ENCODE peak calls at places on chromosomes 12 and 14, in nine cellular contexts. One of them, this sample, is unnamed.

GRCh38 chr14:96275182-96276112 is 19.4 kb downstream of the BDKRB1 start:
- DNase-seq in T-helper 2 cell: peak; percentile 57
- DNase-seq in lower leg skin: peak; percentile 49
- DNase-seq in lower lobe of right lung: peak; percentile 74
- DNase-seq in amniotic stem cell: peak; percentile 41
- DNase-seq in iPS DF 6.9: peak; percentile 54
- DNase-seq in stimulated activated CD8-positive, alpha-beta memory T cell treated with anti-CD3 and anti-CD28 coated beads, Interleukin-2, amount 100 ng/mL, for 48 hours: peak; percentile 65
- DNase-seq in foreskin melanocyte: peak; percentile 40
- DNase-seq in aorta: peak; percentile 72
- DNase-seq in this sample: peak; percentile 8

GRCh38 chr12:4383304-4383865 is 3.9 kb upstream of the FGF23 start:
- DNase-seq in T-helper 2 cell: no peak
- DNase-seq in lower leg skin: no peak
- DNase-seq in lower lobe of right lung: no peak
- DNase-seq in amniotic stem cell: no peak
- DNase-seq in iPS DF 6.9: peak; percentile 77
- DNase-seq in stimulated activated CD8-positive, alpha-beta memory T cell treated with anti-CD3 and anti-CD28 coated beads, Interleukin-2, amount 100 ng/mL, for 48 hours: no peak
- DNase-seq in foreskin melanocyte: no peak
- DNase-seq in aorta: no peak
- DNase-seq in this sample: no peak

GRCh38 chr12:95717336-95717928 is 73.1 kb downstream of the NTN4 start:
- DNase-seq in T-helper 2 cell: no peak
- DNase-seq in lower leg skin: no peak
- DNase-seq in lower lobe of right lung: no peak
- DNase-seq in amniotic stem cell: no peak
- DNase-seq in iPS DF 6.9: no peak
- DNase-seq in stimulated activated CD8-positive, alpha-beta memory T cell treated with anti-CD3 and anti-CD28 coated beads, Interleukin-2, amount 100 ng/mL, for 48 hours: no peak
- DNase-seq in foreskin melanocyte: no peak
- DNase-seq in aorta: no peak
- DNase-seq in this sample: no peak

GRCh38 chr14:70567791-70568190 is 32.7 kb downstream of the MED6 start:
- DNase-seq in T-helper 2 cell: no peak
- DNase-seq in lower leg skin: no peak
- DNase-seq in lower lobe of right lung: no peak
- DNase-seq in amniotic stem cell: no peak
- DNase-seq in iPS DF 6.9: peak; percentile 25
- DNase-seq in stimulated activated CD8-positive, alpha-beta memory T cell treated with anti-CD3 and anti-CD28 coated beads, Interleukin-2, amount 100 ng/mL, for 48 hours: no peak
- DNase-seq in foreskin melanocyte: peak; percentile 6
- DNase-seq in aorta: no peak
- DNase-seq in this sample: peak; percentile 1

GRCh38 chr12:46237381-46238045 is 31.3 kb downstream of the SLC38A1 start:
- DNase-seq in T-helper 2 cell: no peak
- DNase-seq in lower leg skin: no peak
- DNase-seq in lower lobe of right lung: no peak
- DNase-seq in amniotic stem cell: no peak
- DNase-seq in iPS DF 6.9: no peak
- DNase-seq in stimulated activated CD8-positive, alpha-beta memory T cell treated with anti-CD3 and anti-CD28 coated beads, Interleukin-2, amount 100 ng/mL, for 48 hours: no peak
- DNase-seq in foreskin melanocyte: no peak
- DNase-seq in aorta: no peak
- DNase-seq in this sample: no peak

GRCh38 chr12:48810817-48811453 is 7.4 kb upstream of the CACNB3 start:
- DNase-seq in T-helper 2 cell: no peak
- DNase-seq in lower leg skin: no peak
- DNase-seq in lower lobe of right lung: no peak
- DNase-seq in amniotic stem cell: peak; percentile 74
- DNase-seq in iPS DF 6.9: no peak
- DNase-seq in stimulated activated CD8-positive, alpha-beta memory T cell treated with anti-CD3 and anti-CD28 coated beads, Interleukin-2, amount 100 ng/mL, for 48 hours: no peak
- DNase-seq in foreskin melanocyte: no peak
- DNase-seq in aorta: no peak
- DNase-seq in this sample: no peak

GRCh38 chr12:75935544-75936242 is 95.9 kb downstream of the PHLDA1 start:
- DNase-seq in T-helper 2 cell: no peak
- DNase-seq in lower leg skin: no peak
- DNase-seq in lower lobe of right lung: no peak
- DNase-seq in amniotic stem cell: no peak
- DNase-seq in iPS DF 6.9: no peak
- DNase-seq in stimulated activated CD8-positive, alpha-beta memory T cell treated with anti-CD3 and anti-CD28 coated beads, Interleukin-2, amount 100 ng/mL, for 48 hours: no peak
- DNase-seq in foreskin melanocyte: no peak
- DNase-seq in aorta: no peak
- DNase-seq in this sample: no peak

GRCh38 chr14:72812292-72812851 is 81.5 kb downstream of the DPF3 start:
- DNase-seq in T-helper 2 cell: no peak
- DNase-seq in lower leg skin: no peak
- DNase-seq in lower lobe of right lung: no peak
- DNase-seq in amniotic stem cell: no peak
- DNase-seq in iPS DF 6.9: no peak
- DNase-seq in stimulated activated CD8-positive, alpha-beta memory T cell treated with anti-CD3 and anti-CD28 coated beads, Interleukin-2, amount 100 ng/mL, for 48 hours: no peak
- DNase-seq in foreskin melanocyte: no peak
- DNase-seq in aorta: peak; percentile 83
- DNase-seq in this sample: no peak

GRCh38 chr12:125185740-125186470 is 120.7 kb downstream of the AACS start:
- DNase-seq in T-helper 2 cell: no peak
- DNase-seq in lower leg skin: peak; percentile 21
- DNase-seq in lower lobe of right lung: peak; percentile 80
- DNase-seq in amniotic stem cell: peak; percentile 59
- DNase-seq in iPS DF 6.9: no peak
- DNase-seq in stimulated activated CD8-positive, alpha-beta memory T cell treated with anti-CD3 and anti-CD28 coated beads, Interleukin-2, amount 100 ng/mL, for 48 hours: peak; percentile 53
- DNase-seq in foreskin melanocyte: no peak
- DNase-seq in aorta: peak; percentile 82
- DNase-seq in this sample: peak; percentile 43

GRCh38 chr12:124513297-124513867 is 54.0 kb downstream of the NCOR2 start:
- DNase-seq in T-helper 2 cell: no peak
- DNase-seq in lower leg skin: no peak
- DNase-seq in lower lobe of right lung: no peak
- DNase-seq in amniotic stem cell: no peak
- DNase-seq in iPS DF 6.9: no peak
- DNase-seq in stimulated activated CD8-positive, alpha-beta memory T cell treated with anti-CD3 and anti-CD28 coated beads, Interleukin-2, amount 100 ng/mL, for 48 hours: no peak
- DNase-seq in foreskin melanocyte: no peak
- DNase-seq in aorta: no peak
- DNase-seq in this sample: no peak

GRCh38 chr12:57104292-57104910 is 6.8 kb downstream of the STAT6 start:
- DNase-seq in T-helper 2 cell: no peak
- DNase-seq in lower leg skin: no peak
- DNase-seq in lower lobe of right lung: no peak
- DNase-seq in amniotic stem cell: no peak
- DNase-seq in iPS DF 6.9: no peak
- DNase-seq in stimulated activated CD8-positive, alpha-beta memory T cell treated with anti-CD3 and anti-CD28 coated beads, Interleukin-2, amount 100 ng/mL, for 48 hours: no peak
- DNase-seq in foreskin melanocyte: no peak
- DNase-seq in aorta: no peak
- DNase-seq in this sample: no peak

GRCh38 chr12:14317362-14318146 is 47.9 kb upstream of the ATF7IP start:
- DNase-seq in T-helper 2 cell: no peak
- DNase-seq in lower leg skin: no peak
- DNase-seq in lower lobe of right lung: no peak
- DNase-seq in amniotic stem cell: no peak
- DNase-seq in iPS DF 6.9: no peak
- DNase-seq in stimulated activated CD8-positive, alpha-beta memory T cell treated with anti-CD3 and anti-CD28 coated beads, Interleukin-2, amount 100 ng/mL, for 48 hours: no peak
- DNase-seq in foreskin melanocyte: no peak
- DNase-seq in aorta: no peak
- DNase-seq in this sample: no peak

GRCh38 chr14:54580933-54581332 is 14.0 kb downstream of the SAMD4A start:
- DNase-seq in T-helper 2 cell: no peak
- DNase-seq in lower leg skin: no peak
- DNase-seq in lower lobe of right lung: no peak
- DNase-seq in amniotic stem cell: no peak
- DNase-seq in iPS DF 6.9: no peak
- DNase-seq in stimulated activated CD8-positive, alpha-beta memory T cell treated with anti-CD3 and anti-CD28 coated beads, Interleukin-2, amount 100 ng/mL, for 48 hours: no peak
- DNase-seq in foreskin melanocyte: no peak
- DNase-seq in aorta: no peak
- DNase-seq in this sample: no peak

GRCh38 chr12:18689781-18690180 is 48.0 kb downstream of the PLCZ1 start:
- DNase-seq in T-helper 2 cell: no peak
- DNase-seq in lower leg skin: no peak
- DNase-seq in lower lobe of right lung: no peak
- DNase-seq in amniotic stem cell: no peak
- DNase-seq in iPS DF 6.9: no peak
- DNase-seq in stimulated activated CD8-positive, alpha-beta memory T cell treated with anti-CD3 and anti-CD28 coated beads, Interleukin-2, amount 100 ng/mL, for 48 hours: no peak
- DNase-seq in foreskin melanocyte: no peak
- DNase-seq in aorta: no peak
- DNase-seq in this sample: no peak

GRCh38 chr14:91573894-91574837 is 64.1 kb upstream of the PPP4R3A start:
- DNase-seq in T-helper 2 cell: peak; percentile 68
- DNase-seq in lower leg skin: peak; percentile 18
- DNase-seq in lower lobe of right lung: peak; percentile 72
- DNase-seq in amniotic stem cell: peak; percentile 7
- DNase-seq in iPS DF 6.9: no peak
- DNase-seq in stimulated activated CD8-positive, alpha-beta memory T cell treated with anti-CD3 and anti-CD28 coated beads, Interleukin-2, amount 100 ng/mL, for 48 hours: peak; percentile 76
- DNase-seq in foreskin melanocyte: no peak
- DNase-seq in aorta: peak; percentile 83
- DNase-seq in this sample: peak; percentile 40

GRCh38 chr12:3727877-3728632 is 24.9 kb downstream of the CRACR2A start:
- DNase-seq in T-helper 2 cell: no peak
- DNase-seq in lower leg skin: no peak
- DNase-seq in lower lobe of right lung: no peak
- DNase-seq in amniotic stem cell: no peak
- DNase-seq in iPS DF 6.9: no peak
- DNase-seq in stimulated activated CD8-positive, alpha-beta memory T cell treated with anti-CD3 and anti-CD28 coated beads, Interleukin-2, amount 100 ng/mL, for 48 hours: no peak
- DNase-seq in foreskin melanocyte: peak; percentile 44
- DNase-seq in aorta: no peak
- DNase-seq in this sample: no peak